ENCODE peak calls at places on chromosomes 3 and 15, in ten cellular contexts. J is heart right ventricle; B is mesenchymal stem cell; L is NT2/D1; V is CD8-positive, alpha-beta memory T cell; W is esophagus squamous epithelium; S is left lung; C is fibroblast of lung; Q is neural progenitor cell; X is HCT116. E is an unnamed sample.

GRCh38 chr3:179036226-179036625 is 35.4 kb downstream of the ZMAT3 start:
- DNase-seq in J (no peak), B (no peak), L (no peak), V (no peak), W (no peak), S (no peak), C (no peak), Q (no peak), X (no peak), E (no peak)

GRCh38 chr15:99102332-99103235 is 2.3 kb upstream of the SYNM start:
- DNase-seq in J (no peak), B (no peak), L (no peak), V (no peak), W (no peak), S (no peak), C (no peak), Q (no peak), X (no peak), E (no peak)

GRCh38 chr3:5796541-5796940 is 609.0 kb downstream of the EDEM1 start:
- DNase-seq in J (no peak), B (no peak), L (no peak), V (no peak), W (no peak), S (no peak), C (no peak), Q (no peak), X (no peak), E (no peak)

GRCh38 chr15:99328673-99329072 is 77.4 kb downstream of the LRRC28 start:
- DNase-seq in J (no peak), B (no peak), L (no peak), V (no peak), W (no peak), S (no peak), C (no peak), Q (no peak), X (no peak), E (no peak)

GRCh38 chr3:155744091-155744625 is 713 bp downstream of the PLCH1 start:
- DNase-seq in J (peak; percentile 57), B (peak; percentile 46), L (no peak), V (peak; percentile 48), W (no peak), S (peak; percentile 61), C (no peak), Q (peak; percentile 93), X (peak; percentile 27), E (peak; percentile 22)

GRCh38 chr3:128794067-128794768 is 68.2 kb downstream of the RAB7A start:
- DNase-seq in J (no peak), B (peak; percentile 88), L (no peak), V (no peak), W (no peak), S (no peak), C (peak; percentile 59), Q (no peak), X (peak; percentile 42), E (no peak)

GRCh38 chr15:70765504-70766281 is 2.3 kb upstream of the UACA start:
- DNase-seq in J (no peak), B (peak; percentile 66), L (no peak), V (no peak), W (no peak), S (no peak), C (peak; percentile 46), Q (no peak), X (no peak), E (no peak)

GRCh38 chr3:11601446-11602241 is 42.1 kb downstream of the VGLL4 start:
- DNase-seq in J (peak; percentile 67), B (peak; percentile 45), L (no peak), V (no peak), W (no peak), S (no peak), C (peak; percentile 71), Q (no peak), X (no peak), E (no peak)

GRCh38 chr3:117059054-117059989 is 349.7 kb downstream of the TUSC7 start:
- DNase-seq in J (no peak), B (peak; percentile 58), L (no peak), V (no peak), W (no peak), S (no peak), C (peak; percentile 60), Q (peak; percentile 57), X (peak; percentile 6), E (no peak)

DNA sequence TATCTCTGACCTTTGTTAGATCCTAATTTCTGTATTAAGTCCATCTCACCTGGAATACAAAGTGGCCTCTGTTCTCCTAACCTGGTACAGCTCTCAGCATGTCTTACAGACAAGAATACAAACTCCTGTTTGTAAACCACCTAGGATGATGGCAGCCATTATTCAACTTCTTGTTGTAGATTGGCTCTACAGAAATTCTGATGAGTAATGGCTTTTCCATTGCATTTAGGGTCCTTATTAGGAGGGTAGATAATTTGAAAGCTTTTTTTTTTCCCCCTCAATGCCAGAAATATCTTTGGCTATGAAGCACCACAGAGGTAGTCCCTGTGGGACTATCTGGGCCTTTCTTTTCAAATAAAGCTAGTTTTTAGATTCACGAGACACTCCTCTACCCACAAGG is 9.8 kb downstream of the NR2E3 start:
- DNase-seq in J (no peak), B (no peak), L (no peak), V (no peak), W (no peak), S (no peak), C (no peak), Q (no peak), X (no peak), E (no peak)
- H3K9me3 ChIP-seq in J (peaks cover 48% of the 10 kb centered on the region), B (peaks cover 76% of the 10 kb centered on the region), L (peaks cover 50% of the 10 kb centered on the region), V (peaks cover 5% of the 10 kb centered on the region), W (peaks cover 12% of the 10 kb centered on the region), S (peaks cover 56% of the 10 kb centered on the region), C (peaks cover 4% of the 10 kb centered on the region), Q (no peaks in the 10 kb centered on the region), X (no peaks in the 10 kb centered on the region), E (peaks cover 13% of the 10 kb centered on the region)

DNA sequence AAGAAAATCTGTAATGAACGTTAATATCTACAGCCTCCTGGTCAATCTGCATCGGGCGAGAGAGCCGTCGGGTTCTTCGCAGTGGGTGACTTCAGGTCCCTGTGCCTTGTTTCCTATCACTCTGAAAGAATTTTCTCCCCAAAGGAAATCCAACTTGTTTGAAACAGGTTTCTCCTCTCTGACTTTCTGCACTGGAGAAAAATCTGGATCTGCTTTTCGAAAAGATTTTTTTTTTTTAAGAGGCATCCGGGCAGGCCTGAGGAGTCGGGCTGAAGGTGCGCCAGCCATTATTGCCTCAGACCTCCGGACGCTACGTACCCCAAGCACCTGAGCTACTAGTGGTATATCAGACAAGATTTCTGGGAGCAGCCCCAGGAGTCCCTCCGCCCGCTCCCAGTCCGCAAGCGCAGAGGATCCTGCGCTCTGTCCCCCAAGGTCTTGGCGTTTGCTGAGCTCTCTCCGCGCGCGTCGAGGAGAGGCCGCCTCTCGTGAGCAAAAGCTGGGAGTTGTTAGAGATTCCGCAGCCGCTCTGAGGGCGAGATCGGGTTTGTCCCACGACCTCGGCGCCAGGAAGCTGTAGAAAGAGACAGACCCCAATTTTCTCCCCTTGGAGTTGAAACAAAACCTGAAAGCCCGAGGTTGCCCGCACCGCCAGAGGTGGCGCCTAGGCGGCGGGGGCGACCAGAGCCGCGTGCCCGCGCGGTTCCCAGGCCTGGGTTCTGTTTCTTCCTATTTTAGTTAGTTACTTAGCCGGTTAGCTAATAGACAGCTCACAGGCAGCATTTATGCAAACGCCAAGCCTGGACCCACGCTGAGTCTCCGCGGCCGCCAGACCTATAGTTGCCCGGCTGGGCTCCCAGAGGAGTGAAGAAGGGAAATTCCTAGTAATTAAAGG is 72.4 kb upstream of the POLG start:
- DNase-seq in J (no peak), B (no peak), L (no peak), V (no peak), W (no peak), S (no peak), C (no peak), Q (peak; percentile 72), X (no peak), E (no peak)
- H3K9me3 ChIP-seq in J (no peaks in the 10 kb centered on the region), B (peaks cover 3% of the 10 kb centered on the region), L (peaks cover 32% of the 10 kb centered on the region), V (no peaks in the 10 kb centered on the region), W (no peaks in the 10 kb centered on the region), S (no peaks in the 10 kb centered on the region), C (no peaks in the 10 kb centered on the region), Q (no peaks in the 10 kb centered on the region), X (no peaks in the 10 kb centered on the region), E (no peaks in the 10 kb centered on the region)

GRCh38 chr3:137765310-137766033 is 1.4 kb downstream of the SOX14 start:
- DNase-seq in J (no peak), B (no peak), L (no peak), V (no peak), W (no peak), S (no peak), C (no peak), Q (peak; percentile 46), X (no peak), E (no peak)
- H3K9me3 ChIP-seq in J (no peaks in the 10 kb centered on the region), B (peaks cover 6% of the 10 kb centered on the region), L (no peaks in the 10 kb centered on the region), V (no peaks in the 10 kb centered on the region), W (no peaks in the 10 kb centered on the region), S (no peaks in the 10 kb centered on the region), C (no peaks in the 10 kb centered on the region), Q (no peaks in the 10 kb centered on the region), X (no peaks in the 10 kb centered on the region), E (no peaks in the 10 kb centered on the region)

GRCh38 chr3:99515-99914 is 97.0 kb upstream of the CHL1 start:
- DNase-seq in J (no peak), B (no peak), L (no peak), V (no peak), W (no peak), S (no peak), C (no peak), Q (no peak), X (no peak), E (no peak)

GRCh38 chr3:96259-96658 is 100.3 kb upstream of the CHL1 start:
- DNase-seq in J (no peak), B (no peak), L (no peak), V (no peak), W (no peak), S (no peak), C (no peak), Q (no peak), X (no peak), E (no peak)

GRCh38 chr3:97864-98263 is 98.7 kb upstream of the CHL1 start:
- DNase-seq in J (no peak), B (no peak), L (no peak), V (no peak), W (no peak), S (no peak), C (no peak), Q (no peak), X (no peak), E (no peak)
- H3K9me3 ChIP-seq in J (no peaks in the 10 kb centered on the region), B (no peaks in the 10 kb centered on the region), L (no peaks in the 10 kb centered on the region), V (no peaks in the 10 kb centered on the region), W (no peaks in the 10 kb centered on the region), S (peaks cover 2% of the 10 kb centered on the region), C (no peaks in the 10 kb centered on the region), Q (no peaks in the 10 kb centered on the region), X (peaks cover 16% of the 10 kb centered on the region), E (no peaks in the 10 kb centered on the region)

DNA sequence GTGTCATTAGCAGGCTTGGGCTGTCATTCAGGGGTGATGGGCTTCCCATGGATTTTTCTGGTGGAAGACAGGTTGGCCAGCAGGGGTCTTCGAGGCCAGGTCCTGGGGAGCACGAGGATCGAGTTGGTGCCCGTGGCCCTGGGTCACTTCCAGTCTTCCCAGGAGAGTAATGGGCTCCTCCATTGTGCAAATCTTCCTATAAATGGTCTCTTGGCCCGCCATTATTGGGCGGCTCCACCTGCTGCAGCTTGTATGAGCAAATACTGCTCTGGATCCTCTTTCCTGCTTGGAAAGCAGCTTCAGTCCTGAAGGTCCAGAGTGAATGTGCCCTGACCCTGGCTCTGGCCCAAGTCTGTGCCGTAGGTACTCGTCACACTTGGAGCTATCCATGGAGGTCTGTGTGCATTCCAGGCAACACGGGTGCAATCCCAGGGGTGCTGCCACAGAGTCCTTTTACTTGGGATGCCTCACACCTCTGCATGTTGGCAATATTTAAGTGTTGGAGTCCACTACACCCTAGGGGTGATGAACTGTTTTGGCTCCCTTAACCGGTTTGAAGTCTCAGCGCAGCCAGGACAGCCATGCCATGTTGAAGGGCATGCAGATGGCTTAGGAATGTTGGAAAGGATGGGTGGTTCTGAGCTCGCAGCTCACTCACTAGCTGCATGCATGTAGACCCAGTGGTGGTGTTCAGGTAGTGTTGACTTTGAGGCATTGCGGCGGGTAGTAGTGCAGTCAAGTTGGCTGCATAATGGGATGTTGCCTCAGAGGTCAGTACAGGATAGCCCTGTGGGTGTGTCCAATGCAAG is 97.6 kb downstream of the SNRPN start:
- DNase-seq in J (no peak), B (no peak), L (no peak), V (peak; percentile 27), W (no peak), S (no peak), C (no peak), Q (no peak), X (no peak), E (no peak)
- H3K9me3 ChIP-seq in J (peaks cover 100% of the 10 kb centered on the region), B (peaks cover 94% of the 10 kb centered on the region), L (peaks cover 99% of the 10 kb centered on the region), V (peaks cover 78% of the 10 kb centered on the region), W (peaks cover 100% of the 10 kb centered on the region), S (peaks cover 97% of the 10 kb centered on the region), C (peaks cover 17% of the 10 kb centered on the region), Q (peaks cover 32% of the 10 kb centered on the region), X (peaks cover 60% of the 10 kb centered on the region), E (peaks cover 79% of the 10 kb centered on the region)

E was measured in CD4-positive, alpha-beta memory T cell.